ENCODE peak calls at places on chromosomes 5 and 9, in seven cellular contexts. W is AG04450, C is choroid plexus epithelial cell, I is GM23338, O is left ventricle myocardium inferior, P is kidney tubule cell, X is GM20000. Q is an unnamed sample.
A peak's percentile ranks its signal among the peaks of the same experiment; 100 is the strongest.

GRCh38 chr5:111282798-111283197 is 58.6 kb downstream of the CAMK4 start:
- DNase-seq in X (no peak), P (no peak), I (no peak), O (no peak), C (no peak), W (no peak), Q (no peak)

GRCh38 chr9:97852001-97852398 is 1.0 kb upstream of the FOXE1 start:
- DNase-seq in P (no peak), O (no peak), C (no peak), W (no peak), I (peak; percentile 79), X (no peak), Q (no peak)

GRCh38 chr9:131656356-131657030 is 83.4 kb downstream of the RAPGEF1 start:
- DNase-seq in I (no peak), X (peak; percentile 54), W (no peak), O (peak; percentile 67), P (peak; percentile 33), C (no peak), Q (no peak)

GRCh38 chr5:1437452-1437851 is 7.8 kb downstream of the SLC6A3 start:
- DNase-seq in O (no peak), P (peak; percentile 50), I (peak; percentile 58), C (peak; percentile 16), W (no peak), X (no peak), Q (no peak)

GRCh38 chr5:67301285-67301904 is 104.8 kb upstream of the CD180 start:
- DNase-seq in X (no peak), I (no peak), C (peak; percentile 96), O (peak; percentile 66), P (peak; percentile 95), W (peak; percentile 30), Q (peak; percentile 87)

GRCh38 chr5:146952168-146952567 is 73.6 kb upstream of the PPP2R2B start:
- DNase-seq in O (no peak), I (no peak), P (no peak), W (no peak), C (no peak), X (no peak), Q (no peak)

GRCh38 chr5:14574891-14575496 is 6.6 kb upstream of the OTULINL start:
- DNase-seq in X (no peak), I (no peak), O (peak; percentile 42), C (no peak), P (peak; percentile 7), W (no peak), Q (no peak)

GRCh38 chr9:15138357-15138686 is 168.7 kb downstream of the TTC39B start:
- DNase-seq in O (no peak), X (no peak), C (no peak), P (no peak), I (peak; percentile 69), W (no peak), Q (no peak)

GRCh38 chr5:172443441-172444109 is 10.8 kb downstream of the SH3PXD2B start:
- DNase-seq in C (peak; percentile 95), P (peak; percentile 92), X (no peak), W (peak; percentile 85), O (peak; percentile 83), I (no peak), Q (peak; percentile 98)

GRCh38 chr5:75059887-75060286 is 7.5 kb upstream of the GCNT4 start:
- DNase-seq in I (no peak), X (no peak), C (no peak), W (no peak), P (no peak), O (no peak), Q (no peak)

GRCh38 chr5:84384604-84385575 is at the start of gene EDIL3:
- DNase-seq in C (peak; percentile 69), O (no peak), I (peak; percentile 82), X (no peak), P (peak; percentile 30), W (no peak), Q (peak; percentile 73)

GRCh38 chr9:93093449-93094293 is 2.3 kb upstream of the CARD19 start:
- DNase-seq in C (no peak), P (peak; percentile 18), W (no peak), X (peak; percentile 49), O (no peak), I (no peak), Q (no peak)

GRCh38 chr5:73122875-73123810 is 2.8 kb downstream of the TMEM171 start:
- DNase-seq in P (no peak), X (no peak), O (no peak), C (peak; percentile 79), I (peak; percentile 66), W (no peak), Q (peak; percentile 54)

GRCh38 chr9:4973246-4973645 is 11.8 kb upstream of the JAK2 start:
- DNase-seq in P (no peak), C (no peak), W (no peak), X (no peak), O (no peak), I (no peak), Q (no peak)

GRCh38 chr9:94894111-94894699 is 167.7 kb downstream of the AOPEP start:
- DNase-seq in O (no peak), W (no peak), C (no peak), X (no peak), P (no peak), I (no peak), Q (no peak)

GRCh38 chr5:76980518-76981144 is 27.8 kb downstream of the CRHBP start:
- DNase-seq in I (no peak), C (no peak), X (no peak), P (no peak), O (no peak), W (no peak), Q (no peak)

GRCh38 chr5:176625966-176626875 is 4.1 kb downstream of the SNCB start:
- DNase-seq in C (no peak), W (no peak), O (no peak), X (no peak), I (no peak), P (peak; percentile 28), Q (no peak)

GRCh38 chr9:96186601-96187011 is 115.4 kb downstream of the HSD17B3 start:
- DNase-seq in C (peak; percentile 31), P (peak; percentile 6), X (no peak), W (no peak), O (no peak), I (peak; percentile 85), Q (peak; percentile 3)

GRCh38 chr9:32742296-32742695 is 41.0 kb upstream of the TMEM215 start:
- DNase-seq in X (no peak), P (peak; percentile 37), O (no peak), I (no peak), C (no peak), W (no peak), Q (peak; percentile 15)

GRCh38 chr5:135009736-135010501 is 24.1 kb downstream of the PITX1 start:
- DNase-seq in O (no peak), W (no peak), X (no peak), I (no peak), P (no peak), C (no peak), Q (no peak)

GRCh38 chr5:149904293-149904886 is 40.2 kb downstream of the PDE6A start:
- DNase-seq in C (peak; percentile 49), I (no peak), W (no peak), P (no peak), O (no peak), X (no peak), Q (no peak)

GRCh38 chr5:111779260-111780254 is 22.6 kb upstream of the NREP start:
- DNase-seq in O (no peak), P (peak; percentile 25), C (no peak), W (no peak), I (no peak), X (no peak), Q (peak; percentile 46)

GRCh38 chr9:128340691-128341434 is 536 bp downstream of the SLC27A4 start:
- DNase-seq in I (peak; percentile 48), C (no peak), O (no peak), X (peak; percentile 45), W (no peak), P (no peak), Q (no peak)

GRCh38 chr5:139739612-139739974 is 56.0 kb upstream of the PSD2 start:
- DNase-seq in W (no peak), I (no peak), P (no peak), C (no peak), X (no peak), O (no peak), Q (no peak)

GRCh38 chr5:160747963-160748362 is 104.0 kb downstream of the ATP10B start:
- DNase-seq in P (no peak), I (peak; percentile 14), O (no peak), W (no peak), C (no peak), X (no peak), Q (no peak)

GRCh38 chr5:178336889-178337785 is 104.5 kb upstream of the PHYKPL start:
- DNase-seq in O (no peak), I (peak; percentile 43), X (no peak), C (no peak), P (no peak), W (no peak), Q (no peak)

GRCh38 chr5:95406426-95407093 is 15.4 kb downstream of the FAM81B start:
- DNase-seq in W (no peak), P (peak; percentile 55), C (no peak), I (no peak), X (no peak), O (no peak), Q (peak; percentile 38)

GRCh38 chr5:151757233-151758140 is 944 bp downstream of the ATOX1 start:
- DNase-seq in O (no peak), I (peak; percentile 40), P (peak; percentile 31), C (peak; percentile 30), X (peak; percentile 42), W (no peak), Q (no peak)